ENCODE peak calls at places on chromosomes 1 and 21, in five cellular contexts. Z is AG09319, P is RWPE1, N is Peyer's patch, Y is PC-9. O is an unnamed sample.

GRCh38 chr21:36207577-36208320 is 51.1 kb downstream of the DOP1B start:
- DNase-seq in Y (peak), N (no peak), P (peak), Z (no peak), O (no peak)

GRCh38 chr1:87778896-87779295 is 450.2 kb downstream of the LMO4 start:
- DNase-seq in N (no peak), Z (no peak), Y (no peak), P (no peak), O (no peak)

GRCh38 chr1:221987860-221988520 is 246.1 kb upstream of the DUSP10 start:
- DNase-seq in Y (peak), P (peak), N (no peak), Z (peak), O (no peak)

GRCh38 chr1:228308628-228309547 is 97.7 kb downstream of the TRIM11 start:
- DNase-seq in N (peak), P (no peak), Z (no peak), Y (no peak), O (peak)

GRCh38 chr1:241432241-241432640 is 75.2 kb upstream of the RGS7 start:
- DNase-seq in N (no peak), Z (no peak), Y (no peak), P (no peak), O (no peak)

GRCh38 chr1:155623357-155623756 is 13.3 kb downstream of the MSTO1 start:
- DNase-seq in Z (no peak), P (no peak), Y (no peak), N (peak), O (no peak)

GRCh38 chr1:213123532-213123931 is 72.5 kb downstream of the RPS6KC1 start:
- DNase-seq in Y (peak), P (peak), Z (no peak), N (no peak), O (no peak)

GRCh38 chr21:42864812-42865211 is 14.5 kb downstream of the WDR4 start:
- DNase-seq in P (no peak), N (no peak), Z (no peak), Y (no peak), O (no peak)

GRCh38 chr1:59565611-59566410 is 248.9 kb upstream of the HOOK1 start:
- DNase-seq in N (no peak), Y (no peak), Z (peak), P (no peak), O (no peak)

GRCh38 chr1:218164111-218164929 is 120.8 kb upstream of the RRP15 start:
- DNase-seq in P (no peak), N (peak), Y (no peak), Z (no peak), O (peak)

GRCh38 chr21:40210251-40210650 is 343.0 kb downstream of the PCP4 start:
- DNase-seq in N (no peak), Y (no peak), P (no peak), Z (no peak), O (no peak)

GRCh38 chr1:23590058-23590783 is 30.9 kb upstream of the ID3 start:
- DNase-seq in P (no peak), Y (no peak), N (no peak), Z (no peak), O (no peak)

GRCh38 chr1:181258971-181259745 is 170.7 kb downstream of the IER5 start:
- DNase-seq in Z (no peak), Y (no peak), P (no peak), N (no peak), O (no peak)

GRCh38 chr1:200610846-200611245 is 9.7 kb downstream of the KIF14 start:
- DNase-seq in P (no peak), N (no peak), Z (peak), Y (no peak), O (no peak)

GRCh38 chr1:170261669-170262068 is 115.9 kb downstream of the NTMT2 start:
- DNase-seq in Z (peak), Y (no peak), P (no peak), N (no peak), O (no peak)

GRCh38 chr1:37325509-37326437 is 148.6 kb upstream of the ZC3H12A start:
- DNase-seq in P (no peak), Y (no peak), N (no peak), Z (no peak), O (no peak)

GRCh38 chr1:39141925-39142324 is 62.6 kb upstream of the MACF1 start:
- DNase-seq in Z (no peak), N (no peak), P (no peak), Y (peak), O (no peak)

GRCh38 chr1:218242171-218242570 is 42.9 kb upstream of the RRP15 start:
- DNase-seq in N (no peak), P (no peak), Z (no peak), Y (no peak), O (no peak)

GRCh38 chr1:111989531-111990025 is at the start of gene KCND3:
- DNase-seq in Z (no peak), Y (no peak), N (peak), P (peak), O (peak)

GRCh38 chr1:163897401-163898169 is 575.8 kb downstream of the NUF2 start:
- DNase-seq in P (no peak), N (no peak), Y (no peak), Z (peak), O (no peak)

GRCh38 chr1:224526771-224527170 is 89.3 kb upstream of the CNIH3 start:
- DNase-seq in P (no peak), N (no peak), Z (no peak), Y (no peak), O (no peak)

GRCh38 chr1:42925132-42925769 is 33.4 kb downstream of the SLC2A1 start:
- DNase-seq in N (no peak), P (no peak), Z (no peak), Y (no peak), O (no peak)

GRCh38 chr1:40625076-40625475 is 40.4 kb downstream of the RIMS3 start:
- DNase-seq in P (no peak), Z (no peak), Y (no peak), N (peak), O (no peak)

GRCh38 chr1:156122519-156123355 is 8.2 kb downstream of the LMNA start:
- DNase-seq in Z (no peak), N (peak), Y (peak), P (no peak), O (no peak)

GRCh38 chr1:207867136-207868081 is 43.5 kb downstream of the CD34 start:
- DNase-seq in Y (no peak), Z (no peak), P (no peak), N (no peak), O (no peak)

GRCh38 chr1:66552829-66553228 is 18.9 kb downstream of the SGIP1 start:
- DNase-seq in P (no peak), Z (no peak), N (no peak), Y (no peak), O (no peak)

GRCh38 chr1:46133946-46134345 is 1.5 kb upstream of the PIK3R3 start:
- DNase-seq in P (no peak), Y (no peak), N (no peak), Z (no peak), O (no peak)

GRCh38 chr1:246156847-246157246 is 350.2 kb downstream of the SMYD3 start:
- DNase-seq in Y (no peak), Z (no peak), N (no peak), P (no peak), O (no peak)

GRCh38 chr1:25744140-25744581 is 55.8 kb upstream of the SELENON start:
- DNase-seq in Z (peak), Y (no peak), N (peak), P (peak), O (no peak)
- TF ChIP-seq CTCF in Z (peak), Y (peak), N (peak), P (no peak), O (peak)

DNA sequence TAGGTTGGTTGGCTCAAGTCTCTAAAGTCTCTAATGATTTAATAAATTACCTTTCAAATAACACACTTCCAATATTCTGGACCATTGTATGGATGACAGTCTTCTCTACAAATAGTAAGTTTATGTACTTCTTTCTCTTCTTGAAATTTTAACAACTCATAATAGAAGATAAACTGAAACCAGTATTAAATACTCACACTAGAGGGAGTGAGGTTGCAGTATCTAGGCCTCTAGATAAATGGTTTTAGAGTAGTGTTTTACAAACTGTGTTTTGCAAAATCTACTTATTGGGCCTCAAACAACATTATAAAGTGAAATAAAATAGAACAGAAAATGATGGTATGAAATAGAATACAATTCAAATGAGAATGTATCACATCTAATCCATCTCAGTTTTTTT is 479.9 kb upstream of the BRINP3 start:
- DNase-seq in N (no peak), Y (no peak), P (no peak), Z (no peak), O (no peak)
- TF ChIP-seq CTCF in N (no peak), Y (no peak), P (no peak), Z (no peak), O (no peak)

DNA sequence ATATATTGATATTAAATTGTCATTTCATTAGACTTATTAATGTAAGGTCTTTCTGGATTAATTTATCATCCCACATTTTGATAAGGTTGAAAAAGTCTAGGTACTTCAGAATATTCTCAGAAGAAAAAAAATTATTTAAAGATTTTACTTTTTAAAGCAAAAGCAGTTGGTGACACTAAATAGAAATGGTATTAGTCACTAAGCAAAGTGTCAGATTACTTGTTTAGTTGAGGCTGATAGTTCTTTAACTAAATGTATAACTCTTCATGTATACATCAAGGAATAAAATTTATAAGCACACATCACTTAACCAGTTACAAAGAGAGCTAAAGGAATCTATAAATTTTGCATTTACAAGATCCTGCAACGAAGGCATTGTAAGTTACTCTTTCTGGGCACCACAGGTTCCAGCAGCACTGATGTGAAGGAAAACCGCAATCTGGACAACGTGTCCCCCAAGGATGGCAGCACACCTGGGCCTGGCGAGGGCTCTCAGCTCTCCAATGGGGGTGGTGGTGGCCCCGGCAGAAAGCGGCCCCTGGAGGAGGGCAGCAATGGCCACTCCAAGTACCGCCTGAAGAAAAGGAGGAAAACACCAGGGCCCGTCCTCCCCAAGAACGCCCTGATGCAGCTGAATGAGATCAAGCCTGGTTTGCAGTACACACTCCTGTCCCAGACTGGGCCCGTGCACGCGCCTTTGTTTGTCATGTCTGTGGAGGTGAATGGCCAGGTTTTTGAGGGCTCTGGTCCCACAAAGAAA is 101.1 kb downstream of the ADARB1 start:
- DNase-seq in N (no peak), P (no peak), Z (no peak), Y (no peak), O (no peak)
- TF ChIP-seq CTCF in N (no peak), P (no peak), Z (no peak), Y (no peak), O (no peak)

GRCh38 chr1:32363713-32364112 is 1.4 kb downstream of the TSSK3 start:
- DNase-seq in P (no peak), Z (no peak), Y (no peak), N (peak), O (no peak)

GRCh38 chr1:32361308-32361673 is 994 bp downstream of the FAM229A start:
- DNase-seq in P (no peak), Y (no peak), N (no peak), Z (no peak), O (no peak)

GRCh38 chr1:32364836-32365235 is 2.5 kb downstream of the TSSK3 start:
- DNase-seq in P (no peak), N (no peak), Z (no peak), Y (no peak), O (no peak)

GRCh38 chr1:32362474-32363313 is at the start of the genes FAM229A and TSSK3:
- DNase-seq in N (peak), Z (no peak), Y (no peak), P (no peak), O (no peak)

DNA sequence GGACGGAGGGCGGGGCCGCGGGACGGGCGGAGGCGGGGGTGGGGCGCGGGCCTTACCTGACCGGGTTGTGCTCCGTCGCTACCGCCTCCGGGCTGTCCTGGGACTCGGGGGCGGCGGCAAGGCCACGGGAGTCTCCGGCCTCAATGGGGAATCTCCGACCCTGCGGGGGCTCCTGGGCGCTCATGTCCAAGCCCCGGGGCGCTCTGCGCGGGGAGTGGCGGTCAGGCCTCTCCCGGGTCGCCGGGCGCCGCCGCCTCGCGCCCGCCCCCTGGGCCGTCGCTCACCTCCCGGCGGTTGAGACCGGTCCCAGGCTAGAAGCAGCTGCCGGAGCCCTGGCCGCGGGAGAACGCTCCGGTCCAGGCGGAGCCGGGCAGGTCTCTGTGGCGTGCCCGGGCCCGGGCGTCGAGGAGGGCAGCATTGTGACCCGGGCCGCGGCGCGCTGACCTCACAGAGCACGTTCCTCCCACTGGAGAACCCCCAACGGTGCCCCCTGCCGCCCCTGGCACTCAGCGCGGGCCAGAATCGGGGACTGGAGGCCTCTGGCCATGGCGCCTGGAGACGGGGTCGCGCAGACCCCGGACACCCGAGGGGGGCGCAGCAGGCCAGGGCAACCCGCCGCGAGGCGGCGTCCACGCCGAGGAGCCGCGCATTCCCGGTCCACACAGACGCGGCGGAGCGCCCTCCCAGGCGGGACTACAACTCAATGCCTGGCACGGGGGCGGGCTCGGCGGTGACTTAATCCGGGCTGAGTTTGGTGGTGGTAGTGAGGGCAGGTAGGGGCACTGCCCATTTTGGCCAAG is 411 bp downstream of the FAM229A start:
- DNase-seq in N (peak), Z (no peak), P (no peak), Y (no peak), O (no peak)
- TF ChIP-seq CTCF in N (peak), Z (peak), P (peak), Y (no peak), O (peak)

GRCh38 chr1:113874017-113874879 is 2.7 kb upstream of the PTPN22 start:
- DNase-seq in N (no peak), P (peak), Y (peak), Z (no peak), O (no peak)
- TF ChIP-seq CTCF in N (peak), P (no peak), Y (peak), Z (peak), O (peak)

GRCh38 chr21:39175154-39175553 is 8.1 kb downstream of the PSMG1 start:
- DNase-seq in Y (no peak), Z (no peak), N (no peak), P (no peak), O (no peak)
- TF ChIP-seq CTCF in Y (peak), Z (peak), N (peak), P (no peak), O (peak)

GRCh38 chr1:21153336-21153735 is 23.4 kb downstream of the EIF4G3 start:
- DNase-seq in Y (no peak), Z (no peak), P (no peak), N (no peak), O (no peak)

GRCh38 chr1:21149862-21150432 is 26.8 kb downstream of the EIF4G3 start:
- DNase-seq in Y (peak), P (peak), N (no peak), Z (peak), O (no peak)

GRCh38 chr1:21152423-21153100 is 24.1 kb downstream of the EIF4G3 start:
- DNase-seq in Y (no peak), N (no peak), P (no peak), Z (no peak), O (no peak)

GRCh38 chr1:21154717-21155116 is 22.0 kb downstream of the EIF4G3 start:
- DNase-seq in N (no peak), Y (no peak), Z (no peak), P (no peak), O (no peak)

DNA sequence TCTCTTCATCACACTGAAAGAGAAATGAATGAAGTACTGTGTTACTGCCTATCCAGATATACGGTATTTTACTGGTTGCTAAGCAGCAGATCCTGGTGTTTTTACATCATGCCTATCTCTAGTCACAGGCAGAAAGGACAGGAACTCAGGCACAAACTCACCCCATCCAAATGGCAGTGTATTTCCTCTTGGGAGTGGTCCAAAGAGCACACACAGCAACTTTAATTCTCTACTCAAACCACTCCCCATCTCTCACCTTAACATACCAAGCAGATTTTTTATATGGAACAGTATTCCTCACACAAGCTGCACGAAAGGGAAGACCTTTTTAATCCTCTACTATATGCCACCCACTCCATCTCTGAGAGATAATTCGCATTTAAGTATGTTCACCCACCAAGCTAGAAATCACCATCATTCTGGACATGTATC is 27.3 kb downstream of the EIF4G3 start:
- DNase-seq in N (no peak), Y (peak), P (peak), Z (no peak), O (no peak)
- TF ChIP-seq CTCF in N (no peak), Y (no peak), P (no peak), Z (no peak), O (no peak)

GRCh38 chr1:94243665-94244064 is 6.3 kb upstream of the ARHGAP29 start:
- DNase-seq in P (no peak), Y (no peak), Z (no peak), N (no peak), O (no peak)

GRCh38 chr1:94237291-94238226 is at the start of gene ARHGAP29:
- DNase-seq in Y (peak), P (peak), Z (peak), N (peak), O (peak)

GRCh38 chr1:94239796-94240195 is 2.4 kb upstream of the ARHGAP29 start:
- DNase-seq in Y (peak), Z (no peak), N (no peak), P (no peak), O (no peak)

GRCh38 chr1:94244816-94245215 is 7.4 kb upstream of the ARHGAP29 start:
- DNase-seq in Y (peak), Z (no peak), P (no peak), N (no peak), O (no peak)

DNA sequence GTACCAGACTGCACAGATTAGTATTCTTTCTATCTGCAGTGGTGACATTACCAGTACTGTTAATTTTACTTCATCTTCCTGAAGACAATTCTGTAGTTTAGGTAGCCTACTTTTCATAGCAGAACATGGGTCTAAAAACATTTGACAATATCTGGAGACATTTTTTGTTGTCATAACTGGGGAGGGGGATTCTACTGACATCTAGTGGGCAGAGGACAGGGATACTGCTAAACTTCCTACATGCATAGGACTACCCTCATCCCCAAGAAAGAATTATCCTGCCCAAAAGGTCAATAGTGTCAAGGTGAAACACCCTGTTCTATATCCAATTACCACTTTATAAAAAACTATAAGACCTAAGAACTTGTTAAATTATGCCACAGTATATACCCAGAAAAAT is 3.4 kb upstream of the ARHGAP29 start:
- DNase-seq in N (no peak), Z (no peak), Y (no peak), P (no peak), O (no peak)
- TF ChIP-seq CTCF in N (no peak), Z (no peak), Y (peak), P (no peak), O (peak)

DNA sequence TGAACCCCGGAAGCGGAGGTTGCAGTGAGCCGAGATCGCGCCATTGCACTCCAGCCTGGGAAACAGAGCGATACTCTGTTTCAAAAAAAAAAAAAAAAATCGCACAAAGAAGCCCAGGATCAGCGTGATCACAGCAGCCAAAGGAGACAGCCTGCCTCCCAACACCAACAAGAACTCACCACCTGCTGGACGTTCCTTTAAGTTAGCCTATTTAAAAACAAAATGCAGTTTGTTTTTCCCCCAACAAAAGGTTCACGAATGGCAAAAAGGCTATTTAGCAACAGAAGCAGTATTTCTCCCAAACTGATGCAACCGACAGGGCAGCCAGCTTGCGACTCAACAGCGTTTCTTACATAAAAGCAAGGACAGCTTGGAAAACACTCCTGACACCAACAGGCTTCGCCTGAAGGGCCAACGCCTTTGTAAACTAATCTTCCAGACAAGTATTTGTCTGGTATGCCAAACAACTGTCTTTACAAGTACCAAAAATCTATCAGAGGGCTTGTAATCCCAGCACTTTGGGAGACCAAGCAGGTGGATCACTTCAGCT is 6.8 kb downstream of the SSU72 start:
- DNase-seq in P (no peak), Y (no peak), N (no peak), Z (no peak), O (no peak)
- TF ChIP-seq CTCF in P (no peak), Y (no peak), N (no peak), Z (no peak), O (no peak)

O was measured in type B pancreatic cell.